ENCODE peak calls at places on chromosomes 16 and 17, in six cellular contexts. One of them, this sample, is unnamed.

GRCh38 chr16:10535461-10535860 is 44.9 kb downstream of the EMP2 start:
- DNase-seq in CD8-positive, alpha-beta memory T cell: no peak
- DNase-seq in uterus: no peak
- DNase-seq in CD4-positive, alpha-beta T cell: no peak
- DNase-seq in left ventricle myocardium inferior: no peak
- DNase-seq in gastrocnemius medialis: no peak
- DNase-seq in this sample: no peak

GRCh38 chr17:83189673-83190385 is 110.4 kb downstream of the METRNL start:
- DNase-seq in left ventricle myocardium inferior: peak
- DNase-seq in uterus: peak
- DNase-seq in gastrocnemius medialis: no peak
- DNase-seq in CD8-positive, alpha-beta memory T cell: no peak
- DNase-seq in CD4-positive, alpha-beta T cell: no peak
- DNase-seq in this sample: peak

GRCh38 chr17:31582151-31582907 is 190.9 kb downstream of the RAB11FIP4 start:
- DNase-seq in left ventricle myocardium inferior: peak
- DNase-seq in uterus: peak
- DNase-seq in gastrocnemius medialis: peak
- DNase-seq in CD8-positive, alpha-beta memory T cell: no peak
- DNase-seq in CD4-positive, alpha-beta T cell: no peak
- DNase-seq in this sample: peak

GRCh38 chr16:11258553-11259287 is 2.7 kb upstream of the SOCS1 start:
- DNase-seq in CD8-positive, alpha-beta memory T cell: peak
- DNase-seq in CD4-positive, alpha-beta T cell: peak
- DNase-seq in gastrocnemius medialis: peak
- DNase-seq in uterus: peak
- DNase-seq in left ventricle myocardium inferior: peak
- DNase-seq in this sample: peak

GRCh38 chr16:24580665-24581064 is 41.3 kb downstream of the RBBP6 start:
- DNase-seq in gastrocnemius medialis: no peak
- DNase-seq in CD4-positive, alpha-beta T cell: no peak
- DNase-seq in left ventricle myocardium inferior: no peak
- DNase-seq in uterus: no peak
- DNase-seq in CD8-positive, alpha-beta memory T cell: no peak
- DNase-seq in this sample: no peak

GRCh38 chr17:63549289-63549945 is 860 bp upstream of the DCAF7 start:
- DNase-seq in CD4-positive, alpha-beta T cell: peak
- DNase-seq in uterus: no peak
- DNase-seq in left ventricle myocardium inferior: no peak
- DNase-seq in gastrocnemius medialis: no peak
- DNase-seq in CD8-positive, alpha-beta memory T cell: no peak
- DNase-seq in this sample: no peak

GRCh38 chr17:4751925-4752324 is 12.2 kb upstream of the CXCL16 start:
- DNase-seq in gastrocnemius medialis: no peak
- DNase-seq in CD4-positive, alpha-beta T cell: no peak
- DNase-seq in uterus: no peak
- DNase-seq in CD8-positive, alpha-beta memory T cell: no peak
- DNase-seq in left ventricle myocardium inferior: no peak
- DNase-seq in this sample: no peak

GRCh38 chr17:71633391-71633849 is 487.4 kb upstream of the SOX9 start:
- DNase-seq in CD8-positive, alpha-beta memory T cell: no peak
- DNase-seq in gastrocnemius medialis: no peak
- DNase-seq in left ventricle myocardium inferior: no peak
- DNase-seq in CD4-positive, alpha-beta T cell: no peak
- DNase-seq in uterus: no peak
- DNase-seq in this sample: no peak

GRCh38 chr16:52581530-52581929 is 34.6 kb upstream of the TOX3 start:
- DNase-seq in CD8-positive, alpha-beta memory T cell: no peak
- DNase-seq in CD4-positive, alpha-beta T cell: no peak
- DNase-seq in left ventricle myocardium inferior: no peak
- DNase-seq in uterus: no peak
- DNase-seq in gastrocnemius medialis: no peak
- DNase-seq in this sample: no peak

GRCh38 chr16:17749706-17750105 is 278.9 kb upstream of the XYLT1 start:
- DNase-seq in CD8-positive, alpha-beta memory T cell: no peak
- DNase-seq in left ventricle myocardium inferior: no peak
- DNase-seq in uterus: no peak
- DNase-seq in gastrocnemius medialis: no peak
- DNase-seq in CD4-positive, alpha-beta T cell: no peak
- DNase-seq in this sample: no peak

GRCh38 chr16:27852681-27853080 is 210.8 kb downstream of the GSG1L start:
- DNase-seq in CD4-positive, alpha-beta T cell: no peak
- DNase-seq in gastrocnemius medialis: no peak
- DNase-seq in uterus: no peak
- DNase-seq in left ventricle myocardium inferior: no peak
- DNase-seq in CD8-positive, alpha-beta memory T cell: no peak
- DNase-seq in this sample: no peak

GRCh38 chr17:32564325-32564724 is 77.5 kb downstream of the CDK5R1 start:
- DNase-seq in uterus: no peak
- DNase-seq in left ventricle myocardium inferior: no peak
- DNase-seq in CD8-positive, alpha-beta memory T cell: no peak
- DNase-seq in gastrocnemius medialis: no peak
- DNase-seq in CD4-positive, alpha-beta T cell: no peak
- DNase-seq in this sample: no peak

GRCh38 chr17:29019475-29020181 is 13.8 kb upstream of the SEZ6 start:
- DNase-seq in uterus: no peak
- DNase-seq in left ventricle myocardium inferior: no peak
- DNase-seq in CD8-positive, alpha-beta memory T cell: no peak
- DNase-seq in gastrocnemius medialis: no peak
- DNase-seq in CD4-positive, alpha-beta T cell: no peak
- DNase-seq in this sample: no peak

GRCh38 chr16:69316595-69317034 is 5.5 kb downstream of the VPS4A start:
- DNase-seq in CD8-positive, alpha-beta memory T cell: no peak
- DNase-seq in left ventricle myocardium inferior: no peak
- DNase-seq in CD4-positive, alpha-beta T cell: no peak
- DNase-seq in gastrocnemius medialis: peak
- DNase-seq in uterus: no peak
- DNase-seq in this sample: no peak

GRCh38 chr17:58344047-58344790 is 7.8 kb downstream of the SUPT4H1 start:
- DNase-seq in uterus: no peak
- DNase-seq in CD8-positive, alpha-beta memory T cell: peak
- DNase-seq in gastrocnemius medialis: no peak
- DNase-seq in CD4-positive, alpha-beta T cell: peak
- DNase-seq in left ventricle myocardium inferior: no peak
- DNase-seq in this sample: no peak

GRCh38 chr17:19306160-19307111 is 56.1 kb downstream of the B9D1 start:
- DNase-seq in CD8-positive, alpha-beta memory T cell: peak
- DNase-seq in uterus: no peak
- DNase-seq in CD4-positive, alpha-beta T cell: peak
- DNase-seq in left ventricle myocardium inferior: no peak
- DNase-seq in gastrocnemius medialis: no peak
- DNase-seq in this sample: no peak

GRCh38 chr16:1887711-1888354 is 15.9 kb upstream of the MEIOB start:
- DNase-seq in CD8-positive, alpha-beta memory T cell: no peak
- DNase-seq in uterus: no peak
- DNase-seq in left ventricle myocardium inferior: no peak
- DNase-seq in CD4-positive, alpha-beta T cell: no peak
- DNase-seq in gastrocnemius medialis: no peak
- DNase-seq in this sample: peak

GRCh38 chr17:48871551-48872351 is 20.8 kb upstream of the ATP5MC1 start:
- DNase-seq in CD4-positive, alpha-beta T cell: no peak
- DNase-seq in left ventricle myocardium inferior: peak
- DNase-seq in CD8-positive, alpha-beta memory T cell: no peak
- DNase-seq in gastrocnemius medialis: peak
- DNase-seq in uterus: peak
- DNase-seq in this sample: no peak

GRCh38 chr17:31313982-31314787 is at the start of gene EVI2B:
- DNase-seq in left ventricle myocardium inferior: no peak
- DNase-seq in uterus: no peak
- DNase-seq in CD4-positive, alpha-beta T cell: no peak
- DNase-seq in gastrocnemius medialis: no peak
- DNase-seq in CD8-positive, alpha-beta memory T cell: peak
- DNase-seq in this sample: no peak

GRCh38 chr16:8956265-8957060 is 7.2 kb downstream of the USP7 start:
- DNase-seq in gastrocnemius medialis: peak
- DNase-seq in CD8-positive, alpha-beta memory T cell: no peak
- DNase-seq in uterus: peak
- DNase-seq in left ventricle myocardium inferior: no peak
- DNase-seq in CD4-positive, alpha-beta T cell: no peak
- DNase-seq in this sample: no peak

GRCh38 chr17:27408891-27409290 is 47.4 kb upstream of the KSR1 start:
- DNase-seq in gastrocnemius medialis: no peak
- DNase-seq in uterus: no peak
- DNase-seq in CD8-positive, alpha-beta memory T cell: no peak
- DNase-seq in CD4-positive, alpha-beta T cell: no peak
- DNase-seq in left ventricle myocardium inferior: no peak
- DNase-seq in this sample: no peak

GRCh38 chr16:48123104-48123788 is 32.5 kb downstream of the ABCC12 start:
- DNase-seq in gastrocnemius medialis: no peak
- DNase-seq in left ventricle myocardium inferior: no peak
- DNase-seq in CD8-positive, alpha-beta memory T cell: no peak
- DNase-seq in uterus: no peak
- DNase-seq in CD4-positive, alpha-beta T cell: no peak
- DNase-seq in this sample: no peak

GRCh38 chr16:48117217-48118105 is 38.3 kb downstream of the ABCC12 start:
- DNase-seq in CD4-positive, alpha-beta T cell: peak
- DNase-seq in left ventricle myocardium inferior: peak
- DNase-seq in uterus: no peak
- DNase-seq in CD8-positive, alpha-beta memory T cell: peak
- DNase-seq in gastrocnemius medialis: no peak
- DNase-seq in this sample: peak

GRCh38 chr16:48115299-48115698 is 40.5 kb downstream of the ABCC12 start:
- DNase-seq in CD4-positive, alpha-beta T cell: no peak
- DNase-seq in CD8-positive, alpha-beta memory T cell: no peak
- DNase-seq in left ventricle myocardium inferior: no peak
- DNase-seq in gastrocnemius medialis: no peak
- DNase-seq in uterus: no peak
- DNase-seq in this sample: no peak

GRCh38 chr16:48121276-48121675 is 34.5 kb downstream of the ABCC12 start:
- DNase-seq in uterus: no peak
- DNase-seq in CD8-positive, alpha-beta memory T cell: no peak
- DNase-seq in CD4-positive, alpha-beta T cell: no peak
- DNase-seq in gastrocnemius medialis: no peak
- DNase-seq in left ventricle myocardium inferior: no peak
- DNase-seq in this sample: no peak

GRCh38 chr16:48118841-48119240 is 37.0 kb downstream of the ABCC12 start:
- DNase-seq in CD4-positive, alpha-beta T cell: no peak
- DNase-seq in gastrocnemius medialis: no peak
- DNase-seq in left ventricle myocardium inferior: no peak
- DNase-seq in CD8-positive, alpha-beta memory T cell: no peak
- DNase-seq in uterus: no peak
- DNase-seq in this sample: no peak
- H3K27ac ChIP-seq in CD4-positive, alpha-beta T cell: no peak
- H3K27ac ChIP-seq in gastrocnemius medialis: no peak
- H3K27ac ChIP-seq in left ventricle myocardium inferior: no peak
- H3K27ac ChIP-seq in CD8-positive, alpha-beta memory T cell: no peak
- H3K27ac ChIP-seq in uterus: no peak
- H3K27ac ChIP-seq in this sample: no peak

DNA sequence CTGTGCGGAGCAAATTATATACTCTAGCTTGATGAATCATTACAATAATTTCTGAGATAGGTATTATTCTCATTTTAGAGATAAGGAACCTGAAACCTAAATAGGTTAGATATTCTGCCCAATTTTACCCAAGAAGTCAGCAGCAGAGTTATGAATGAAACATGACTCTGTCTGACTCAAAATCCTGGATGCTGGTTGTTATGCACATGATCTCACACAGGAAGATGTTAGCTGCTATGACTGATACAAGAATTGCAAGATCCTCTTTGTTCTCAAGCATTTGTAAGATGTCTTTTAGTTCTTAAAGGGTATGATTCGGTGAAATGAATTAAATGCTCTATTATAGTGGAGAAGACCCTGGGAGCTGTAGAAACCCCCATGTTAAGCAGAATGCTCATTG is 447.8 kb downstream of the KIF2B start:
- DNase-seq in uterus: no peak
- DNase-seq in gastrocnemius medialis: no peak
- DNase-seq in CD4-positive, alpha-beta T cell: no peak
- DNase-seq in CD8-positive, alpha-beta memory T cell: no peak
- DNase-seq in left ventricle myocardium inferior: no peak
- DNase-seq in this sample: no peak
- H3K27ac ChIP-seq in uterus: no peak
- H3K27ac ChIP-seq in gastrocnemius medialis: no peak
- H3K27ac ChIP-seq in CD4-positive, alpha-beta T cell: no peak
- H3K27ac ChIP-seq in CD8-positive, alpha-beta memory T cell: no peak
- H3K27ac ChIP-seq in left ventricle myocardium inferior: no peak
- H3K27ac ChIP-seq in this sample: no peak

DNA sequence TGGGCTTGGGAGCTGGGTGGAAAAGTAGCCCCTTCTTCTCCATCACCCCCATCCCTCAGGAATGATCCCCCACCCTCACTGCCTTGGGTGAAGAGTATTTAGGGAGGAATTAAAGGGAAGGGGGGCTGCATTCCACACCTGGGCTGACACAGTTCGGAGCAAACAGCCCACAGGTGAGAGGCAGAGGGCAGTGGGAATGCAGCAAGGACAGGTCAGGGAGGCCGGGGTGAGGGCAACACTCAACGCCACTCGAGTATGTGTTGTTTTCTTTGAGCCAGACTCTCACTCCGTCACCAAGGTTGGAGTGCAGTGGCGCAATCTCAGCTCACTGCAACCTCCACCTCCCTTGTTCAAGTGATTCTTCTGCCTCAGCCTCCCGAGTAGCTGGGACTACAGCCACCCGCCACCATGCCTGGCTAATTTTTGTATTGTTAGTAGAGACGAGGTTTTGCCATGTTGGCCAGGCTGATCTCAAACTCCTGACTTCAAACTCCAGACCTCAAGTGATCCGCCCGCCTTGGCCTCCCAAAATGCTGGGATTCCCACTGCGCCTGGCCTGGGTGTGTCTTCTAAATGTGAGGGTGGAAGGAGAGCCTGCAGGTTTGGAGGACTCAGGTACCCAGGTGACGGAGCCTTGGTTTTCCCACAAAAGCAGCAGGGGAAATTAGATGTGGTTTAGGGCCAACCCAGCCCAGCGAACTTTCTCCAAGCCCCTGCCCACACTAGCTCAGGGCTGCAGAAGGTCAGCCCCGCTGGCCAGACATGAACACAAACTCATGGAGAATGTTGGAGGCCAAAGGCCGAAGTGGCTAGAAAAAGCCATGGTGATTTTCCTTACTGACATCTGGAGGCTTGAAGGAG is 21.2 kb upstream of the ITGA3 start:
- DNase-seq in left ventricle myocardium inferior: no peak
- DNase-seq in CD8-positive, alpha-beta memory T cell: no peak
- DNase-seq in gastrocnemius medialis: no peak
- DNase-seq in CD4-positive, alpha-beta T cell: no peak
- DNase-seq in uterus: no peak
- DNase-seq in this sample: no peak
- H3K27ac ChIP-seq in left ventricle myocardium inferior: no peak
- H3K27ac ChIP-seq in CD8-positive, alpha-beta memory T cell: no peak
- H3K27ac ChIP-seq in gastrocnemius medialis: no peak
- H3K27ac ChIP-seq in CD4-positive, alpha-beta T cell: no peak
- H3K27ac ChIP-seq in uterus: no peak
- H3K27ac ChIP-seq in this sample: no peak

GRCh38 chr17:47719411-47720152 is 13.5 kb upstream of the TBX21 start:
- DNase-seq in uterus: no peak
- DNase-seq in left ventricle myocardium inferior: no peak
- DNase-seq in gastrocnemius medialis: no peak
- DNase-seq in CD8-positive, alpha-beta memory T cell: no peak
- DNase-seq in CD4-positive, alpha-beta T cell: no peak
- DNase-seq in this sample: no peak

GRCh38 chr17:47721725-47722124 is 11.3 kb upstream of the TBX21 start:
- DNase-seq in left ventricle myocardium inferior: no peak
- DNase-seq in CD8-positive, alpha-beta memory T cell: no peak
- DNase-seq in gastrocnemius medialis: no peak
- DNase-seq in uterus: no peak
- DNase-seq in CD4-positive, alpha-beta T cell: no peak
- DNase-seq in this sample: no peak

GRCh38 chr17:47720754-47721533 is 12.1 kb upstream of the TBX21 start:
- DNase-seq in left ventricle myocardium inferior: no peak
- DNase-seq in gastrocnemius medialis: no peak
- DNase-seq in CD4-positive, alpha-beta T cell: peak
- DNase-seq in uterus: no peak
- DNase-seq in CD8-positive, alpha-beta memory T cell: no peak
- DNase-seq in this sample: no peak

GRCh38 chr17:47718634-47719405 is 14.2 kb upstream of the TBX21 start:
- DNase-seq in uterus: no peak
- DNase-seq in CD8-positive, alpha-beta memory T cell: no peak
- DNase-seq in gastrocnemius medialis: no peak
- DNase-seq in left ventricle myocardium inferior: no peak
- DNase-seq in CD4-positive, alpha-beta T cell: no peak
- DNase-seq in this sample: no peak

GRCh38 chr17:47720196-47720595 is 12.8 kb upstream of the TBX21 start:
- DNase-seq in gastrocnemius medialis: no peak
- DNase-seq in uterus: no peak
- DNase-seq in CD8-positive, alpha-beta memory T cell: no peak
- DNase-seq in CD4-positive, alpha-beta T cell: no peak
- DNase-seq in left ventricle myocardium inferior: no peak
- DNase-seq in this sample: no peak
- H3K27ac ChIP-seq in gastrocnemius medialis: no peak
- H3K27ac ChIP-seq in uterus: no peak
- H3K27ac ChIP-seq in CD8-positive, alpha-beta memory T cell: no peak
- H3K27ac ChIP-seq in CD4-positive, alpha-beta T cell: no peak
- H3K27ac ChIP-seq in left ventricle myocardium inferior: no peak
- H3K27ac ChIP-seq in this sample: no peak